ENCODE peak calls at places on chromosomes 13 and 19, in ten cellular contexts. I, K, T, O, G, B, R, P, J and L are unnamed samples.

GRCh38 chr13:85557651-85558050 is 241.6 kb downstream of the SLITRK6 start:
- DNase-seq in I (no peak), K (no peak), T (no peak), O (no peak), G (no peak), B (no peak), R (no peak), P (no peak), J (no peak), L (no peak)

GRCh38 chr19:14796021-14796420 is 17.7 kb upstream of the ADGRE2 start:
- DNase-seq in I (no peak), K (no peak), T (no peak), O (no peak), G (no peak), B (no peak), R (no peak), P (no peak), J (no peak), L (no peak)

GRCh38 chr19:31337007-31337914 is 12.0 kb downstream of the TSHZ3 start:
- DNase-seq in I (no peak), K (no peak), T (no peak), O (no peak), G (no peak), B (no peak), R (no peak), P (no peak), J (no peak), L (no peak)

GRCh38 chr13:106176103-106176502 is 359.4 kb downstream of the EFNB2 start:
- DNase-seq in I (peak), K (no peak), T (no peak), O (no peak), G (no peak), B (peak), R (peak), P (no peak), J (no peak), L (no peak)

GRCh38 chr19:35531291-35531690 is 2.0 kb upstream of the GAPDHS start:
- DNase-seq in I (peak), K (no peak), T (no peak), O (no peak), G (no peak), B (no peak), R (no peak), P (no peak), J (no peak), L (no peak)

GRCh38 chr13:109655206-109655600 is 131.2 kb downstream of the IRS2 start:
- DNase-seq in I (no peak), K (no peak), T (no peak), O (no peak), G (no peak), B (no peak), R (no peak), P (no peak), J (no peak), L (no peak)

GRCh38 chr13:97892717-97893116 is 60.8 kb upstream of the IPO5 start:
- DNase-seq in I (peak), K (no peak), T (no peak), O (no peak), G (no peak), B (peak), R (peak), P (no peak), J (no peak), L (no peak)

GRCh38 chr19:41864374-41864773 is 4.3 kb downstream of the RPS19 start:
- DNase-seq in I (no peak), K (no peak), T (no peak), O (no peak), G (no peak), B (no peak), R (no peak), P (no peak), J (no peak), L (no peak)

GRCh38 chr13:50911051-50911690 is 1.6 kb downstream of the RNASEH2B start:
- DNase-seq in I (no peak), K (no peak), T (no peak), O (no peak), G (no peak), B (no peak), R (no peak), P (peak), J (no peak), L (no peak)